ENCODE peak calls at places on chromosomes 2 and 18, in ten cellular contexts. One of them, this sample, is unnamed.

GRCh38 chr18:34965108-34965507 is 76.1 kb upstream of the MAPRE2 start:
- DNase-seq in left ventricle myocardium inferior: no peak
- DNase-seq in GM12878: no peak
- DNase-seq in vagina: no peak
- DNase-seq in GM23248: no peak
- DNase-seq in ovary: no peak
- DNase-seq in lower lobe of right lung: no peak
- DNase-seq in tibial artery: no peak
- DNase-seq in aorta: no peak
- DNase-seq in heart right ventricle: no peak
- DNase-seq in this sample: no peak

GRCh38 chr2:213216461-213216860 is 65.0 kb upstream of the IKZF2 start:
- DNase-seq in ovary: no peak
- DNase-seq in left ventricle myocardium inferior: no peak
- DNase-seq in vagina: no peak
- DNase-seq in aorta: no peak
- DNase-seq in tibial artery: no peak
- DNase-seq in heart right ventricle: no peak
- DNase-seq in GM12878: no peak
- DNase-seq in GM23248: peak; percentile 46
- DNase-seq in lower lobe of right lung: no peak
- DNase-seq in this sample: no peak

GRCh38 chr2:11375025-11375688 is 30.7 kb upstream of the ROCK2 start:
- DNase-seq in GM12878: no peak
- DNase-seq in left ventricle myocardium inferior: no peak
- DNase-seq in lower lobe of right lung: no peak
- DNase-seq in GM23248: no peak
- DNase-seq in vagina: no peak
- DNase-seq in ovary: no peak
- DNase-seq in heart right ventricle: no peak
- DNase-seq in tibial artery: peak; percentile 62
- DNase-seq in aorta: no peak
- DNase-seq in this sample: no peak

GRCh38 chr18:25360301-25360899 is 8.4 kb upstream of the ZNF521 start:
- DNase-seq in aorta: no peak
- DNase-seq in vagina: no peak
- DNase-seq in tibial artery: no peak
- DNase-seq in GM12878: no peak
- DNase-seq in GM23248: peak; percentile 19
- DNase-seq in lower lobe of right lung: no peak
- DNase-seq in left ventricle myocardium inferior: no peak
- DNase-seq in ovary: no peak
- DNase-seq in heart right ventricle: no peak
- DNase-seq in this sample: no peak

GRCh38 chr18:5066380-5066977 is 130.6 kb downstream of the AKAIN1 start:
- DNase-seq in ovary: no peak
- DNase-seq in heart right ventricle: no peak
- DNase-seq in lower lobe of right lung: no peak
- DNase-seq in left ventricle myocardium inferior: no peak
- DNase-seq in tibial artery: no peak
- DNase-seq in aorta: no peak
- DNase-seq in vagina: no peak
- DNase-seq in GM23248: no peak
- DNase-seq in GM12878: no peak
- DNase-seq in this sample: no peak

GRCh38 chr2:85057236-85057635 is 76.0 kb upstream of the TCF7L1 start:
- DNase-seq in GM12878: no peak
- DNase-seq in ovary: no peak
- DNase-seq in left ventricle myocardium inferior: no peak
- DNase-seq in lower lobe of right lung: no peak
- DNase-seq in vagina: no peak
- DNase-seq in GM23248: peak; percentile 73
- DNase-seq in heart right ventricle: no peak
- DNase-seq in tibial artery: no peak
- DNase-seq in aorta: no peak
- DNase-seq in this sample: no peak

GRCh38 chr18:63149200-63149587 is 170.4 kb downstream of the BCL2 start:
- DNase-seq in vagina: no peak
- DNase-seq in GM23248: no peak
- DNase-seq in tibial artery: no peak
- DNase-seq in heart right ventricle: no peak
- DNase-seq in left ventricle myocardium inferior: no peak
- DNase-seq in aorta: no peak
- DNase-seq in lower lobe of right lung: no peak
- DNase-seq in ovary: no peak
- DNase-seq in GM12878: no peak
- DNase-seq in this sample: no peak

GRCh38 chr2:128305555-128306080 is 13.1 kb downstream of the HS6ST1 start:
- DNase-seq in GM23248: peak; percentile 58
- DNase-seq in GM12878: no peak
- DNase-seq in vagina: no peak
- DNase-seq in tibial artery: no peak
- DNase-seq in ovary: no peak
- DNase-seq in heart right ventricle: peak; percentile 11
- DNase-seq in lower lobe of right lung: peak; percentile 34
- DNase-seq in left ventricle myocardium inferior: peak; percentile 9
- DNase-seq in aorta: peak; percentile 43
- DNase-seq in this sample: no peak

GRCh38 chr18:63259581-63259830 is 60.1 kb downstream of the BCL2 start:
- DNase-seq in GM12878: no peak
- DNase-seq in heart right ventricle: no peak
- DNase-seq in ovary: no peak
- DNase-seq in GM23248: no peak
- DNase-seq in tibial artery: no peak
- DNase-seq in lower lobe of right lung: no peak
- DNase-seq in left ventricle myocardium inferior: no peak
- DNase-seq in aorta: no peak
- DNase-seq in vagina: no peak
- DNase-seq in this sample: no peak

GRCh38 chr2:165401285-165401852 is 68.1 kb upstream of the CSRNP3 start:
- DNase-seq in lower lobe of right lung: no peak
- DNase-seq in heart right ventricle: no peak
- DNase-seq in ovary: peak; percentile 30
- DNase-seq in left ventricle myocardium inferior: no peak
- DNase-seq in aorta: no peak
- DNase-seq in vagina: no peak
- DNase-seq in GM12878: peak; percentile 9
- DNase-seq in tibial artery: no peak
- DNase-seq in GM23248: peak; percentile 86
- DNase-seq in this sample: no peak

GRCh38 chr2:85397925-85398331 is 12.2 kb downstream of the CAPG start:
- DNase-seq in vagina: no peak
- DNase-seq in left ventricle myocardium inferior: no peak
- DNase-seq in lower lobe of right lung: no peak
- DNase-seq in GM23248: no peak
- DNase-seq in ovary: no peak
- DNase-seq in heart right ventricle: no peak
- DNase-seq in tibial artery: peak; percentile 52
- DNase-seq in aorta: no peak
- DNase-seq in GM12878: no peak
- DNase-seq in this sample: no peak

GRCh38 chr2:9145109-9145751 is 61.4 kb upstream of the ASAP2 start:
- DNase-seq in lower lobe of right lung: no peak
- DNase-seq in vagina: peak; percentile 88
- DNase-seq in aorta: no peak
- DNase-seq in GM23248: peak; percentile 87
- DNase-seq in GM12878: no peak
- DNase-seq in heart right ventricle: no peak
- DNase-seq in tibial artery: peak; percentile 80
- DNase-seq in ovary: peak; percentile 39
- DNase-seq in left ventricle myocardium inferior: no peak
- DNase-seq in this sample: no peak

GRCh38 chr2:147250652-147251356 is 594.0 kb upstream of the ACVR2A start:
- DNase-seq in heart right ventricle: no peak
- DNase-seq in aorta: no peak
- DNase-seq in left ventricle myocardium inferior: no peak
- DNase-seq in vagina: no peak
- DNase-seq in GM23248: no peak
- DNase-seq in ovary: no peak
- DNase-seq in lower lobe of right lung: no peak
- DNase-seq in tibial artery: no peak
- DNase-seq in GM12878: no peak
- DNase-seq in this sample: no peak

GRCh38 chr2:49753344-49753930 is 599.1 kb upstream of the FSHR start:
- DNase-seq in left ventricle myocardium inferior: no peak
- DNase-seq in GM12878: no peak
- DNase-seq in vagina: no peak
- DNase-seq in tibial artery: no peak
- DNase-seq in ovary: no peak
- DNase-seq in GM23248: no peak
- DNase-seq in heart right ventricle: no peak
- DNase-seq in lower lobe of right lung: no peak
- DNase-seq in aorta: no peak
- DNase-seq in this sample: no peak

GRCh38 chr18:23135679-23136325 is 517 bp downstream of the CABLES1 start:
- DNase-seq in tibial artery: no peak
- DNase-seq in lower lobe of right lung: peak; percentile 61
- DNase-seq in vagina: no peak
- DNase-seq in ovary: peak; percentile 31
- DNase-seq in GM12878: no peak
- DNase-seq in GM23248: peak; percentile 75
- DNase-seq in aorta: peak; percentile 71
- DNase-seq in heart right ventricle: peak; percentile 53
- DNase-seq in left ventricle myocardium inferior: peak; percentile 45
- DNase-seq in this sample: no peak

GRCh38 chr2:72562451-72563153 is 263.2 kb downstream of the EXOC6B start:
- DNase-seq in heart right ventricle: no peak
- DNase-seq in GM12878: no peak
- DNase-seq in tibial artery: no peak
- DNase-seq in vagina: no peak
- DNase-seq in left ventricle myocardium inferior: no peak
- DNase-seq in GM23248: peak; percentile 44
- DNase-seq in lower lobe of right lung: no peak
- DNase-seq in aorta: no peak
- DNase-seq in ovary: no peak
- DNase-seq in this sample: no peak

DNA sequence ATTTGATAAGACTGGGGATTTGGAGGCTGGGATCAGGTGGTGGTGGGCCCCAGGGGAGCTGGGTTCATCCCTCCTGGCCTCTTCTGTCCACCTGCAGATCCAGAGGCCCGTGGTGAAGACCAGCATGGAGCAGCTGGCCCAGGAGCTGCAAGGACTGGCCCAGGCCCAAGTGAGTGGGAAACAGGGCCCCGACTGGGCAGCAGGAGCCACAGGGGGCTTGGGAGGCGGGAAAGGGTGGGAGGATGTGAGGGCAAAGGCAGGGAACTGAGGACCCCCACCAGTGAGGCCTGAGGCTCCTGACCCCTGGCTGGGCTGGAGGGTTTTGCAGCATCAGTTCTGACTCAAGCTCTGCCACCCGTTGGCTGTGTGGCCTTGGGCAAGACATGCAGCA is 11.3 kb downstream of the PROM2 start:
- DNase-seq in vagina: no peak
- DNase-seq in left ventricle myocardium inferior: no peak
- DNase-seq in lower lobe of right lung: no peak
- DNase-seq in GM23248: no peak
- DNase-seq in GM12878: no peak
- DNase-seq in heart right ventricle: no peak
- DNase-seq in aorta: no peak
- DNase-seq in tibial artery: no peak
- DNase-seq in ovary: no peak
- DNase-seq in this sample: no peak
- H3K9me3 ChIP-seq in vagina: no peaks in the 10 kb centered on the region
- H3K9me3 ChIP-seq in left ventricle myocardium inferior: peaks cover 9% of the 10 kb centered on the region
- H3K9me3 ChIP-seq in lower lobe of right lung: peaks cover 4% of the 10 kb centered on the region
- H3K9me3 ChIP-seq in GM23248: no peaks in the 10 kb centered on the region
- H3K9me3 ChIP-seq in GM12878: no peaks in the 10 kb centered on the region
- H3K9me3 ChIP-seq in heart right ventricle: no peaks in the 10 kb centered on the region
- H3K9me3 ChIP-seq in aorta: peaks cover 1% of the 10 kb centered on the region
- H3K9me3 ChIP-seq in tibial artery: peaks cover 3% of the 10 kb centered on the region
- H3K9me3 ChIP-seq in ovary: no peaks in the 10 kb centered on the region
- H3K9me3 ChIP-seq in this sample: peaks cover 7% of the 10 kb centered on the region

DNA sequence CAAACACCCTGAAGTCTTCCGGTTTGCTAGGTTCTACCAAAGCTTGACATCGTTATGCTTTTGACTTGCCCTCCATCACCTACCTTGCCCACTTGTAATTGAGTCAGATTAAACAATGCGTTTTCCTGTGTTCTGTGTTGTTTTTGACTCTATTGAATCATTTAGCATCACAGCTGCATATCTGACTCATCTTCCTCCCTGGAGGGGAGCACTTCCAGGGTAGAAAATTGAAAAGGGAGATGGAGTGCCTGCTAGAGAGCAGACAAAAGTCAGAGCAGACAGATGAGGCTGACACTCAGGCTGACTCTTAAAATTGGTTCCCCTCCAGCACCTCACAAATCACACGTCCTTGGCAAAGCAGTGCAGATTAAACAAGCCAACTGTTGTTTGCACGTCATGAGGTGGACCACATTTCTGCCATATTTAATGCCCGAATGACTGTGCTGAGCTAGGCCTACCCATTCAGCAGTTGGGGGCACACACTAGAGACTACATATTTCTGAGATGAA is 2.2 kb downstream of the MPP4 start:
- DNase-seq in GM12878: no peak
- DNase-seq in left ventricle myocardium inferior: no peak
- DNase-seq in GM23248: peak; percentile 93
- DNase-seq in lower lobe of right lung: no peak
- DNase-seq in heart right ventricle: no peak
- DNase-seq in aorta: no peak
- DNase-seq in tibial artery: no peak
- DNase-seq in ovary: no peak
- DNase-seq in vagina: no peak
- DNase-seq in this sample: no peak
- H3K27ac ChIP-seq in GM12878: no peak overlapping the region
- H3K27ac ChIP-seq in left ventricle myocardium inferior: peak overlapping the region; percentile 6
- H3K27ac ChIP-seq in GM23248: peak overlapping the region; percentile 89
- H3K27ac ChIP-seq in lower lobe of right lung: no peak overlapping the region
- H3K27ac ChIP-seq in heart right ventricle: peak overlapping the region; percentile 22
- H3K27ac ChIP-seq in aorta: no peak overlapping the region
- H3K27ac ChIP-seq in tibial artery: no peak overlapping the region
- H3K27ac ChIP-seq in ovary: no peak overlapping the region
- H3K27ac ChIP-seq in vagina: peak overlapping the region; percentile 54
- H3K27ac ChIP-seq in this sample: no peak overlapping the region

DNA sequence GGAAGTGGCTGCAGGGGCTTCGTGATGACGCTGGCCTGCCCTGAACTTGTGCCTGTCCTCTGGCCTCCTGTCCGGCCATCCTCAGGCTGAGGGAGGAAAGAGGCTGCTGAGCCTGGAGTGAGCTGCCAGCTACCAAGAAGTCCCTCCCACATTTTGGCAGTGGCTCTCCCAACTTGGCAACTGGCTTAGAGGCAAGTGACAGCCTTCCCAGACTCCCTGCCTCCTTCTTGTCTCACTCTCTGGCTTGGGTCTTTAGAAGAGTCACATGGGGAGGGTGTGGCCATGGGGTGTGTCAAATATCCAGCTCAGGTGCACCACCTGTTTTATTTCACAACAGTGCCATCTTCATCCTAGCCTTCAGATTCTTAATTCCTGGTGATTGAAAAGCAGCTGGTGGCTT is 222.8 kb downstream of the PRKCE start:
- DNase-seq in ovary: peak; percentile 45
- DNase-seq in GM12878: no peak
- DNase-seq in aorta: peak; percentile 81
- DNase-seq in tibial artery: peak; percentile 92
- DNase-seq in GM23248: no peak
- DNase-seq in vagina: no peak
- DNase-seq in lower lobe of right lung: no peak
- DNase-seq in heart right ventricle: peak; percentile 76
- DNase-seq in left ventricle myocardium inferior: peak; percentile 76
- DNase-seq in this sample: no peak
- H3K9me3 ChIP-seq in ovary: no peaks in the 10 kb centered on the region
- H3K9me3 ChIP-seq in GM12878: peaks cover 3% of the 10 kb centered on the region
- H3K9me3 ChIP-seq in aorta: no peaks in the 10 kb centered on the region
- H3K9me3 ChIP-seq in tibial artery: no peaks in the 10 kb centered on the region
- H3K9me3 ChIP-seq in GM23248: no peaks in the 10 kb centered on the region
- H3K9me3 ChIP-seq in vagina: no peaks in the 10 kb centered on the region
- H3K9me3 ChIP-seq in lower lobe of right lung: peaks cover 12% of the 10 kb centered on the region
- H3K9me3 ChIP-seq in heart right ventricle: no peaks in the 10 kb centered on the region
- H3K9me3 ChIP-seq in left ventricle myocardium inferior: peaks cover 36% of the 10 kb centered on the region
- H3K9me3 ChIP-seq in this sample: peaks cover 11% of the 10 kb centered on the region

GRCh38 chr2:206472094-206472493 is 28.8 kb downstream of the ADAM23 start:
- DNase-seq in GM12878: no peak
- DNase-seq in ovary: no peak
- DNase-seq in heart right ventricle: no peak
- DNase-seq in lower lobe of right lung: no peak
- DNase-seq in left ventricle myocardium inferior: no peak
- DNase-seq in tibial artery: no peak
- DNase-seq in GM23248: no peak
- DNase-seq in aorta: no peak
- DNase-seq in vagina: no peak
- DNase-seq in this sample: no peak
- H3K27ac ChIP-seq in GM12878: no peak overlapping the region
- H3K27ac ChIP-seq in ovary: no peak overlapping the region
- H3K27ac ChIP-seq in heart right ventricle: no peak overlapping the region
- H3K27ac ChIP-seq in lower lobe of right lung: no peak overlapping the region
- H3K27ac ChIP-seq in left ventricle myocardium inferior: no peak overlapping the region
- H3K27ac ChIP-seq in tibial artery: no peak overlapping the region
- H3K27ac ChIP-seq in GM23248: no peak overlapping the region
- H3K27ac ChIP-seq in aorta: no peak overlapping the region
- H3K27ac ChIP-seq in vagina: no peak overlapping the region
- H3K27ac ChIP-seq in this sample: no peak overlapping the region